ENCODE peak calls at places on chromosomes 4 and X, in six cellular contexts. G is naive thymus-derived CD4-positive, alpha-beta T cell; E is suprapubic skin; N is ascending aorta; Q is SJSA1; P is H9. F is an unnamed sample. For H3K9me3, the result is how much of the 10 kb centered on the place peaks cover.

GRCh38 chr4:190018201-190018920 is 8.7 kb downstream of the FRG2 start:
- DNase-seq in G (no peak), E (no peak), N (no peak), Q (no peak), P (no peak), F (no peak)

GRCh38 chr4:3192827-3193226 is 56.1 kb upstream of the MSANTD1 start:
- DNase-seq in G (no peak), E (no peak), N (no peak), Q (no peak), P (no peak), F (no peak)

GRCh38 chr4:174522183-174523002 is at the start of gene HPGD:
- DNase-seq in G (peak), E (peak), N (peak), Q (peak), P (peak), F (peak)

GRCh38 chr4:143581331-143581961 is 67.9 kb downstream of the SMARCA5 start:
- DNase-seq in G (no peak), E (no peak), N (no peak), Q (no peak), P (peak), F (no peak)

GRCh38 chr4:157075811-157076577 is at the start of gene GLRB:
- DNase-seq in G (no peak), E (peak), N (no peak), Q (peak), P (peak), F (no peak)

GRCh38 chr4:43423276-43423675 is 530.8 kb downstream of the GRXCR1 start:
- DNase-seq in G (no peak), E (no peak), N (no peak), Q (no peak), P (no peak), F (no peak)

GRCh38 chr4:7043521-7044414 is 596 bp downstream of the TADA2B start:
- DNase-seq in G (peak), E (no peak), N (no peak), Q (peak), P (no peak), F (peak)

GRCh38 chr4:100926039-100926717 is 408.4 kb upstream of the EMCN start:
- DNase-seq in G (no peak), E (no peak), N (no peak), Q (no peak), P (no peak), F (no peak)

GRCh38 chr4:47567511-47567910 is 82.4 kb downstream of the ATP10D start:
- DNase-seq in G (no peak), E (no peak), N (no peak), Q (no peak), P (no peak), F (no peak)

GRCh38 chr4:134324179-134324578 is 122.6 kb upstream of the PABPC4L start:
- DNase-seq in G (no peak), E (no peak), N (no peak), Q (no peak), P (no peak), F (no peak)
- H3K9me3 ChIP-seq in G (under half), E (under half), N (under half), Q (under half), P (under half), F (under half)

DNA sequence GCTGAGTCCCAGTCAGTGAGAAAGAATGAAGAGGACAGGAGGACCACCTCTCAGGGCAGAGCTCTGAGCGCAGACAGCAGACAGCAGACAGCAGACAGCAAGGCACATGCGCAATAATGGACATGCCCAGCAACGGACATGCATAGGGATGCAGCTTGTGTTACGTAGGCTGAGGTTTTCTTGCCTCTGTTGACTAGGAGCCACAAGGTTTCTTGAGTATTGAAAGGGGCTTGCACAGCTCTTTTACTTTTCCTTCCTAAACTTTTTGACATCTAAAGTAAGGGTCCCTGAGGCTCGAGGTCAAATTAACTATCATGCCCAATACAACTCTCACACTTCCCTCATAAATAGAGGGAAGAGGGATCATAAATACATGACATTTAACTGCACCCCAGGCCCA is at the start of gene PAGE3:
- DNase-seq in G (no peak), E (no peak), N (no peak), Q (no peak), P (no peak), F (no peak)
- H3K9me3 ChIP-seq in G (under half), E (under half), N (under half), Q (under half), P (under half), F (under half)

GRCh38 chrX:64850371-64851082 is 125.7 kb downstream of the ZC4H2 start:
- DNase-seq in G (peak), E (no peak), N (no peak), Q (no peak), P (no peak), F (no peak)
- H3K9me3 ChIP-seq in G (under half), E (under half), N (under half), Q (under half), P (under half), F (under half)

GRCh38 chrX:144849141-144849540 is 398.2 kb upstream of the SPANXN1 start:
- DNase-seq in G (no peak), E (no peak), N (no peak), Q (no peak), P (no peak), F (no peak)
- H3K9me3 ChIP-seq in G (under half), E (under half), N (under half), Q (under half), P (under half), F (under half)

GRCh38 chrX:2187352-2188115 is 313.2 kb downstream of the DHRSX start:
- DNase-seq in G (no peak), E (no peak), N (no peak), Q (no peak), P (no peak), F (no peak)
- H3K9me3 ChIP-seq in G (under half), E (under half), N (under half), Q (under half), P (under half), F (under half)

DNA sequence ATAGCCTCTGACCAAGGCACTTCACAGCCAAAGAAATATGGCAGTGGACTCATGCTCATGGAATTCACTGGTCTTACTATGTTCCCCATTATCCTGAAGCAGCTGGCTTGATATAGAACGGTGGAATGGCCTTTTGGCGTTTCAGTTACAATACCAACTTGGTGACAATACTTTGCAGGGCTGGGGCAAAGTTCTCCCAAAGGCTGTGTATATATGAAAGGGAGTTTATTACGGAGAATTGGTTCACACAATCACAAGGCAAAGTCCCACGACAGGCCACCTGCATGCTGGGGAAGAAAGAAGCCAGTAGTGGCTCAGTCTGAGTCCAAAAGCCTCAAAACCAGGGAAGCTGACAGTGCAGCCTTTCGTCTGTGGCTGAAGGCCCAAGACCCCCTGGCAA is 50.8 kb upstream of the SMARCAD1 start:
- DNase-seq in G (no peak), E (no peak), N (no peak), Q (no peak), P (no peak), F (no peak)
- H3K9me3 ChIP-seq in G (under half), E (under half), N (under half), Q (under half), P (under half), F (under half)